ENCODE peak calls at places on chromosomes 7 and 10, in seven cellular contexts. U is Calu3, K is endodermal cell, G is Caco-2, V is GM20000, H is GM13976, D is progenitor cell of endocrine pancreas. B is an unnamed sample.

GRCh38 chr10:119253433-119254174 is 46.2 kb downstream of the GRK5 start:
- DNase-seq in G (peak), K (peak), H (peak), U (peak), V (no peak), D (no peak), B (no peak)

GRCh38 chr7:98852826-98853225 is 17.0 kb downstream of the TMEM130 start:
- DNase-seq in U (no peak), H (no peak), D (no peak), K (no peak), V (no peak), G (no peak), B (no peak)

GRCh38 chr7:143239822-143240221 is 18.0 kb downstream of the TAS2R40 start:
- DNase-seq in U (no peak), G (no peak), H (no peak), D (no peak), V (no peak), K (no peak), B (no peak)

GRCh38 chr10:51860257-51860656 is 160.9 kb upstream of the CSTF2T start:
- DNase-seq in V (no peak), K (no peak), U (no peak), D (no peak), H (no peak), G (no peak), B (no peak)

GRCh38 chr10:33643042-33643441 is 308.6 kb upstream of the NRP1 start:
- DNase-seq in U (no peak), V (no peak), H (no peak), K (no peak), G (no peak), D (no peak), B (no peak)

GRCh38 chr10:88986549-88987242 is 3.9 kb upstream of the FAS start:
- DNase-seq in D (no peak), H (peak), K (no peak), U (peak), G (no peak), V (no peak), B (no peak)

GRCh38 chr10:98456688-98457482 is 10.2 kb upstream of the HPS1 start:
- DNase-seq in K (no peak), H (no peak), V (no peak), G (no peak), U (no peak), D (no peak), B (no peak)

GRCh38 chr10:127293640-127294039 is 97.2 kb upstream of the INSYN2A start:
- DNase-seq in H (no peak), D (no peak), V (no peak), K (no peak), U (no peak), G (no peak), B (no peak)

GRCh38 chr7:11430112-11430511 is 401.9 kb downstream of the THSD7A start:
- DNase-seq in D (no peak), K (no peak), H (no peak), V (no peak), G (no peak), U (no peak), B (no peak)

GRCh38 chr7:78720066-78720465 is 733.4 kb downstream of the MAGI2 start:
- DNase-seq in G (no peak), D (no peak), U (no peak), H (no peak), K (no peak), V (no peak), B (no peak)

GRCh38 chr10:86074294-86074693 is 292.3 kb downstream of the GRID1 start:
- DNase-seq in U (no peak), H (no peak), G (no peak), K (no peak), V (no peak), D (no peak), B (no peak)

GRCh38 chr7:6442114-6442513 is 5.6 kb downstream of the DAGLB start:
- DNase-seq in H (no peak), U (no peak), D (no peak), V (no peak), G (no peak), K (no peak), B (no peak)

GRCh38 chr10:73167557-73168485 is at the start of the genes ECD and FAM149B1:
- DNase-seq in D (peak), G (peak), K (peak), U (peak), H (peak), V (peak), B (peak)

GRCh38 chr7:11177793-11178192 is 204.1 kb downstream of the PHF14 start:
- DNase-seq in G (no peak), K (no peak), D (no peak), H (no peak), U (no peak), V (no peak), B (no peak)

GRCh38 chr7:15765753-15766152 is 79.3 kb upstream of the MEOX2 start:
- DNase-seq in V (no peak), U (no peak), D (no peak), H (no peak), K (no peak), G (no peak), B (no peak)

GRCh38 chr10:86342111-86342863 is 24.3 kb downstream of the GRID1 start:
- DNase-seq in K (no peak), D (no peak), G (peak), V (no peak), U (no peak), H (no peak), B (no peak)

GRCh38 chr7:82335927-82336326 is 107.7 kb downstream of the CACNA2D1 start:
- DNase-seq in D (no peak), G (no peak), H (no peak), U (no peak), K (no peak), V (no peak), B (no peak)

GRCh38 chr10:125333769-125334168 is 173.4 kb upstream of the CTBP2 start:
- DNase-seq in U (no peak), H (no peak), D (no peak), K (no peak), V (no peak), G (no peak), B (no peak)

GRCh38 chr7:150375662-150376521 is 3.2 kb upstream of the ZNF775 start:
- DNase-seq in H (no peak), U (no peak), D (no peak), V (peak), G (peak), K (no peak), B (no peak)

GRCh38 chr10:11673346-11674330 is 62.2 kb upstream of the USP6NL start:
- DNase-seq in U (no peak), G (no peak), D (no peak), H (no peak), K (no peak), V (no peak), B (no peak)

GRCh38 chr7:44290250-44290616 is 35.2 kb downstream of the CAMK2B start:
- DNase-seq in H (no peak), V (no peak), G (no peak), D (peak), U (no peak), K (peak), B (no peak)

GRCh38 chr7:1210321-1210978 is 22.2 kb upstream of the UNCX start:
- DNase-seq in H (peak), K (no peak), V (no peak), G (no peak), U (no peak), D (no peak), B (no peak)

GRCh38 chr10:86649471-86650150 is 4.7 kb upstream of the OPN4 start:
- DNase-seq in H (no peak), D (no peak), K (peak), V (no peak), G (no peak), U (no peak), B (no peak)

GRCh38 chr7:33716581-33717477 is 188.5 kb upstream of the BMPER start:
- DNase-seq in D (no peak), H (no peak), K (peak), V (no peak), G (no peak), U (peak), B (no peak)

GRCh38 chr7:99272476-99273045 is at the start of gene MYH16:
- DNase-seq in K (no peak), D (no peak), G (no peak), U (peak), H (no peak), V (no peak), B (no peak)

GRCh38 chr7:155021699-155022145 is 18.8 kb upstream of the PAXIP1 start:
- DNase-seq in G (no peak), H (no peak), K (no peak), V (no peak), D (no peak), U (no peak), B (no peak)

GRCh38 chr7:167087-167855 is 25.1 kb upstream of the FAM20C start:
- DNase-seq in V (no peak), G (peak), D (no peak), K (no peak), U (no peak), H (no peak), B (no peak)

GRCh38 chr7:47496064-47496665 is 85.7 kb downstream of the TNS3 start:
- DNase-seq in G (no peak), K (no peak), U (no peak), H (no peak), D (no peak), V (no peak), B (no peak)

GRCh38 chr7:66099551-66100407 is 14.9 kb upstream of the CRCP start:
- DNase-seq in K (peak), V (no peak), H (no peak), U (peak), D (no peak), G (peak), B (peak)

GRCh38 chr7:98458090-98458875 is 57.4 kb upstream of the BAIAP2L1 start:
- DNase-seq in G (no peak), H (no peak), K (no peak), U (peak), V (no peak), D (no peak), B (no peak)

GRCh38 chr7:2405601-2406345 is 2.4 kb downstream of the CHST12 start:
- DNase-seq in D (no peak), V (peak), H (peak), K (no peak), U (no peak), G (no peak), B (no peak)

GRCh38 chr7:83410989-83411591 is 237.8 kb downstream of the SEMA3E start:
- DNase-seq in D (no peak), V (peak), K (peak), U (peak), H (no peak), G (no peak), B (no peak)

GRCh38 chr10:59098387-59098786 is 78.1 kb upstream of the PHYHIPL start:
- DNase-seq in U (no peak), D (no peak), K (no peak), H (no peak), V (no peak), G (no peak), B (no peak)

DNA sequence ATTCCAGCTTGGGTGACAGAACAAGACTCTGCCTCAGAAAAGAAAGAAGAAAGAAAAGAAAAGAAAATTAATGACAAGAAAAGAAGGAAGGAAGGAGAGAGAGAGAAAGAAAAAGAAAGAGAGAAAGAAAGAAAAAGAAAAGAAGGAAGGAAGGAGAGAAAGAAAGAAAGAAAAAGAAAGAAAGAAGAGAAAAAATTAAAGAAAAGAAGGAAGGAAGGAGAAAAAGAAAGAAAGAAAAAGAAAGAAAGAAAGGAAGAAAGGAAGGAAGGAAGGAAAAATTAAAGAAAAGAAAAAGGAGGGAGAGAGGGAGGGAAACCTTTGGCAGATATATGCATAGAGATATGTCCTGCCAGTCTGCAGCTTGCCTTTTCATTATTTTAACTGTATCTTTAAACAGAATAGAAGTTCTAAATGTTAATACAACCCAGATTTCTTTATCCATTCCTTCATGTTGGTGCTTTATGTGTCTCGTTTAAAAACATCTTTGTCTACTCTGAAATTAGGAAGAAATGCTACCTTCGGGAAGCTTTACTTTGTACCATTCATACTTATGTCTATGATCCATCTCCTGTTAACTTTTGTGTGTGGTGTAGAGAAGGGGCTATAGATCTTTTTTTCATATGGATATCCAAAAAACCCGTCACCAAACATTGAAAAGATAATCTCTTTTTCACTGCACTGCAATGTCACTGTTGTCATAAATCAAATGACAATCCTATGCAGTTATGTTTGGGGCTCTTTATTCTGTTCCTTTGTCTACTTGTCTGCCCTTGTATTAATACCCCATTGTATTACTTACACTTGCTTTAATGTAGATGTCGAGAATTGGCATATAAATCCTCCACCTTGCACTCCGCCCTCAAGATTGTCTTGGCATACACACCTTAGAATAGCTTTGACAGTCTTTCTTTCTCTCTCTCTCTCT is 70.8 kb downstream of the VSTM4 start:
- DNase-seq in D (no peak), K (no peak), V (no peak), H (no peak), U (no peak), G (no peak), B (no peak)
- TF ChIP-seq CTCF in D (no peak), K (no peak), V (no peak), H (no peak), U (no peak), G (no peak), B (no peak)

GRCh38 chr10:44947356-44948152 is 12.0 kb upstream of the RASSF4 start:
- DNase-seq in H (no peak), D (no peak), U (peak), G (no peak), K (no peak), V (peak), B (no peak)

GRCh38 chr10:44948713-44949112 is 10.9 kb upstream of the RASSF4 start:
- DNase-seq in G (no peak), V (no peak), H (no peak), K (no peak), U (no peak), D (no peak), B (no peak)

GRCh38 chr10:44949915-44950314 is 9.7 kb upstream of the RASSF4 start:
- DNase-seq in D (no peak), K (no peak), G (no peak), H (no peak), V (no peak), U (no peak), B (no peak)

GRCh38 chr10:44950326-44951225 is 9.0 kb upstream of the RASSF4 start:
- DNase-seq in G (no peak), H (no peak), V (no peak), K (no peak), U (no peak), D (no peak), B (no peak)

GRCh38 chr10:44949127-44949802 is 10.3 kb upstream of the RASSF4 start:
- DNase-seq in K (no peak), U (no peak), G (no peak), H (no peak), D (no peak), V (no peak), B (no peak)
- TF ChIP-seq CTCF in K (peak), U (no peak), G (no peak), H (no peak), D (no peak), V (no peak), B (no peak)

GRCh38 chr10:46091080-46091833 is 45.2 kb upstream of the MSMB start:
- DNase-seq in V (no peak), D (no peak), K (peak), G (no peak), H (no peak), U (no peak), B (no peak)
- TF ChIP-seq CTCF in V (no peak), D (no peak), K (no peak), G (no peak), H (no peak), U (no peak), B (no peak)

GRCh38 chr7:101986335-101986734 is 168.9 kb downstream of the CUX1 start:
- DNase-seq in H (no peak), V (no peak), G (no peak), U (no peak), K (no peak), D (no peak), B (no peak)

GRCh38 chr7:101985646-101986199 is 168.3 kb downstream of the CUX1 start:
- DNase-seq in V (no peak), U (no peak), D (no peak), G (no peak), K (peak), H (no peak), B (no peak)

GRCh38 chr7:101983147-101983811 is 165.9 kb downstream of the CUX1 start:
- DNase-seq in K (no peak), G (no peak), V (no peak), D (no peak), U (no peak), H (no peak), B (no peak)

GRCh38 chr7:101984141-101984879 is 166.9 kb downstream of the CUX1 start:
- DNase-seq in U (no peak), H (no peak), K (no peak), G (no peak), V (no peak), D (no peak), B (no peak)

DNA sequence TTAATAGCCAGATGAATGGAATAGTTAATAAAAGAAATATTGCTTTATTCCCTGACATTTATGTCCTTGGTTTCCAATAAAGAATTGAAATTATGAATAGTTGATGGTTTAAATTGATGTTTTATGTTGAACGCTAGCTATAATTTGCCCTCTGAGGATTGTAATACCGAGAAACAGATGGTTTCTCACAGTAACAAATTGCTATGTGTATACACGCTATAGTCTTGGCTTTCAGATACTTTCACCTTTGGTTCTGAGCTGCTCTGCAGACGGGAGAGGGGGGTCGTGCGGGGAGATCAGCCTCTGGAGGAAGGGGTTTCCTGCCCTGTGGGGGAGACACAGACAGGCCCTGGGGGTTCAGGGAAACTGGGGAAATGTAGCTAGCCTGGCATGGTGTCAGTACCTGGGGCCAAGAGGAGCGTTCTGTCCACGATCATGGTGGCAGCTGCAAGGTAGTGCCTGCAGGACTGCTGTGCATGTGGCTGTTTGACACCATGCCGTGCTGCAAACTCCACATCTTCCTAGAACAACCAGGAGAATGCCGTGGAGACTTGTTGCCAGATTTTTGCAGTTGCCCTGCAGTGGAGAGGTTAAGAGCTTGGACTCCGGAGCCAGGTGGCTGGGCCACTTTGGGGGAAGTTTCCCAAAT is 167.7 kb downstream of the CUX1 start:
- DNase-seq in V (peak), G (no peak), U (no peak), D (no peak), K (peak), H (no peak), B (no peak)
- TF ChIP-seq CTCF in V (no peak), G (no peak), U (no peak), D (no peak), K (no peak), H (no peak), B (no peak)

DNA sequence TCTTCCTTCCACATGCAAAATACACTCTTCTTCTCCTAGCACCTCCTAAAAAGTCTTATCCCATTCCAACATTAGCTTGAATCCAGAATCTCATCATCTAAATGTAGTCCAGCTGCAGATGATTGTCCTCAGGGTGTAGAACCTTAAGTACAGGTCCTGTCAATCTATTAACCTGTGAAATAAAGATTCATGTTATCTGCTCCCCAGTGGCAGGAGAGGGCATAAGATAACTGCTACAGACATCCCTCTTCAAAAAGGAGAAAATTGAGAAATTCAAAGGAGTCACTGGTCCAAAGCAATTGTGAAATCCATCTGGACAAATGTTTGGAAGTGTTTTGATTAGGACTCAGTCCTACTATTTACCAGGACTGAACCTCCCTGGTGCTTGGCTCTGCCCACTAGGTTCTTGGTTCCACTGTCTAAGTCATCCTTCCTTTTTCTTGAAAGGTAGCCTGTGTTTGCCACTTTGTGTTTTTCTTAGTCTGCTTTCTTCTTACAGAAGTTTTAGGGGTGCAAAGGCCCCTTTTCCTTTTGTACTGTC is 96.2 kb downstream of the ADD3 start:
- DNase-seq in U (no peak), D (no peak), K (no peak), G (no peak), V (no peak), H (no peak), B (no peak)
- TF ChIP-seq CTCF in U (no peak), D (no peak), K (no peak), G (no peak), V (no peak), H (no peak), B (no peak)

DNA sequence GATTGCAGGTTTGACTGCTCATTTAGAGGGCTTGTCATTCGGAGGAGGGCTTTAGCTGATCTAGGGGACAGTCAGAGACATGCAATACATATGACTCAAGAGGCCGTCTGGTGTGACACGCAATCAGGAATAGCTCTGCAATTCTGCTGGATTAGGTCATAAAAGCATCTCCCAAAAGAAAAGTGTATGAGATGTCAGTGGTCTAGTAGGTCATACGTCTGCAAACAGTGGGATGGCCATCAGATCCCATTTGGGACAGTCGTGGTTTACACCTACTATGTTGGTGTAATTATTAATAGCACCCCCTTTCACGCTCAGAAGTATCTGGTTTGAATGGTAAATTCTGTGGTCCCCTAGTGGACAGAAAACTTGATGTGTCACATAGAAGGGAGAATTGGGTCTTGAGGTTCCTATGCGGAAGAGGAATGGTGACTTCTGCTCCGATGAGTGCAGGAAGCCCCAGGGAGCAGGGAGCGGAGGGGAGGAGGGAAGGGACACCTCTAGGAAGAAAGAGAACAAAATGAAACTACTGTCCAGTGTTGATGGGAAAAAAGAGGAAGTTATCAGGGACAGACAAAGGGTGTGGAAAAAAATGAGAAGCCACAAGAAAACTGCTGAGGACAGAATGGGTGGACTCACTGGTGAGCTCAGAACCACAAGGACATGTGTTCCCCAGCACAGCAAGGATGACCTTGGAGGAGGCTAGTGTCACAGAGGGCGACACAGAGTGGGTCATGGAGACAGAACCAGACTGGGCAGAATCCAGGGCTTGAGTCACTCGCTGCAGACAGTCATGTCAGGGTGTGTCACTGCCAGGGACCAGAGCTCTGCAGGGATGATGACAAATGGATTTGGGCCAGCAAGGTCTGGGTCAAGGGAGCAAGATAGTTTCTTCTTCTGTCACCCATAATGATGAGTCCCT is 59.9 kb downstream of the MAP3K8 start:
- DNase-seq in G (no peak), H (no peak), U (no peak), D (no peak), V (peak), K (no peak), B (no peak)
- TF ChIP-seq CTCF in G (peak), H (peak), U (no peak), D (no peak), V (no peak), K (peak), B (no peak)